ENCODE peak calls at places on chromosomes 12 and 14, in six cellular contexts. R, E, F, M, T and A are unnamed samples.

GRCh38 chr12:53770281-53770680 is 18.5 kb upstream of the CISTR start:
- DNase-seq in T (no peak), F (no peak), R (peak), E (no peak), M (no peak), A (no peak)

GRCh38 chr12:56007148-56007891 is 10.2 kb downstream of the SUOX start:
- DNase-seq in T (peak), E (peak), R (peak), F (peak), M (peak), A (peak)

GRCh38 chr12:114726092-114726710 is 42.2 kb upstream of the TBX3 start:
- DNase-seq in E (peak), M (no peak), F (no peak), T (no peak), R (no peak), A (no peak)

GRCh38 chr12:112716099-112717093 is 75.2 kb upstream of the RPH3A start:
- DNase-seq in R (peak), T (no peak), F (no peak), M (peak), E (no peak), A (no peak)

GRCh38 chr12:103503546-103504480 is 8.0 kb upstream of the C12orf42 start:
- DNase-seq in E (peak), F (no peak), T (no peak), M (peak), R (peak), A (peak)

GRCh38 chr12:57477710-57478681 is 1.7 kb downstream of the ARHGAP9 start:
- DNase-seq in F (no peak), T (peak), R (no peak), M (peak), E (peak), A (no peak)

GRCh38 chr14:105884808-105885281 is 358.5 kb downstream of the TMEM121 start:
- DNase-seq in F (no peak), R (no peak), T (no peak), M (no peak), E (peak), A (no peak)

GRCh38 chr12:58832-59231 is 7.7 kb upstream of the IQSEC3 start:
- DNase-seq in R (no peak), F (no peak), T (no peak), M (no peak), E (no peak), A (no peak)

GRCh38 chr14:95677168-95677835 is 8.9 kb upstream of the TCL1B start:
- DNase-seq in T (no peak), R (no peak), E (peak), M (no peak), F (no peak), A (no peak)

GRCh38 chr12:57042695-57043094 is 7.2 kb downstream of the MYO1A start:
- DNase-seq in M (no peak), T (no peak), E (no peak), R (no peak), F (no peak), A (no peak)

GRCh38 chr12:130068741-130069140 is 93.5 kb upstream of the FZD10 start:
- DNase-seq in E (no peak), R (no peak), T (no peak), M (no peak), F (no peak), A (no peak)

GRCh38 chr12:30796508-30796780 is 41.7 kb upstream of the CAPRIN2 start:
- DNase-seq in M (no peak), F (no peak), T (no peak), R (peak), E (no peak), A (no peak)

GRCh38 chr12:127052491-127053232 is 1214.3 kb upstream of the TMEM132C start:
- DNase-seq in R (peak), M (no peak), F (no peak), E (no peak), T (no peak), A (no peak)

GRCh38 chr12:113796852-113797534 is 169.1 kb downstream of the RBM19 start:
- DNase-seq in T (no peak), M (no peak), E (no peak), R (no peak), F (no peak), A (no peak)

GRCh38 chr14:37566811-37567371 is 28.2 kb downstream of the FOXA1 start:
- DNase-seq in T (no peak), F (no peak), R (peak), E (no peak), M (no peak), A (no peak)

GRCh38 chr12:15856097-15856982 is 25.8 kb upstream of the STRAP start:
- DNase-seq in F (peak), R (peak), T (no peak), E (peak), M (peak), A (peak)

GRCh38 chr12:20596036-20596435 is 99.1 kb upstream of the SLCO1C1 start:
- DNase-seq in R (no peak), M (no peak), T (no peak), F (no peak), E (no peak), A (no peak)

GRCh38 chr12:77835982-77836381 is 5.3 kb downstream of the NAV3 start:
- DNase-seq in E (no peak), T (no peak), R (no peak), M (no peak), F (no peak), A (no peak)

GRCh38 chr14:99666533-99666932 is 17.6 kb upstream of the CYP46A1 start:
- DNase-seq in R (no peak), M (no peak), T (no peak), E (no peak), F (no peak), A (no peak)

GRCh38 chr14:44396226-44396625 is 110.9 kb downstream of the FSCB start:
- DNase-seq in T (no peak), E (no peak), F (no peak), M (no peak), R (no peak), A (no peak)

GRCh38 chr12:121800694-121801600 is 2.9 kb upstream of the SETD1B start:
- DNase-seq in R (peak), T (no peak), F (peak), E (peak), M (peak), A (peak)

GRCh38 chr14:92670177-92670576 is 78.2 kb downstream of the LGMN start:
- DNase-seq in F (no peak), T (no peak), R (peak), M (no peak), E (no peak), A (peak)

GRCh38 chr12:48796976-48797375 is 8.1 kb upstream of the ADCY6 start:
- DNase-seq in E (no peak), T (no peak), R (no peak), M (no peak), F (no peak), A (no peak)

GRCh38 chr12:2970744-2971143 is 11.5 kb downstream of the TEAD4 start:
- DNase-seq in T (no peak), E (no peak), M (no peak), F (no peak), R (peak), A (no peak)

GRCh38 chr14:74948228-74949175 is 6.9 kb downstream of the PGF start:
- DNase-seq in T (no peak), R (no peak), F (no peak), E (no peak), M (no peak), A (no peak)

GRCh38 chr12:124315316-124315924 is 20.5 kb downstream of the RFLNA start:
- DNase-seq in F (no peak), M (no peak), T (no peak), E (no peak), R (no peak), A (no peak)

GRCh38 chr14:52268191-52269061 is 928 bp downstream of the PTGDR start:
- DNase-seq in M (no peak), T (no peak), F (no peak), R (no peak), E (no peak), A (no peak)

GRCh38 chr12:50572760-50573159 is 68.0 kb downstream of the DIP2B start:
- DNase-seq in E (no peak), M (no peak), F (no peak), T (no peak), R (no peak), A (no peak)

GRCh38 chr12:49941556-49942511 is 8.7 kb upstream of the AQP2 start:
- DNase-seq in R (no peak), T (no peak), M (no peak), F (no peak), E (peak), A (no peak)

GRCh38 chr12:121799175-121799841 is 4.5 kb upstream of the SETD1B start:
- DNase-seq in R (peak), M (peak), T (peak), F (peak), E (peak), A (peak)

GRCh38 chr14:78399316-78399889 is 229.2 kb downstream of the NRXN3 start:
- DNase-seq in F (no peak), T (no peak), R (no peak), M (peak), E (no peak), A (peak)

GRCh38 chr12:107917912-107918800 is 143.7 kb downstream of the ASCL4 start:
- DNase-seq in R (peak), E (no peak), F (no peak), T (no peak), M (peak), A (peak)

GRCh38 chr12:18581232-18581962 is 156.4 kb downstream of the PLCZ1 start:
- DNase-seq in T (no peak), M (no peak), F (no peak), R (no peak), E (no peak), A (no peak)

DNA sequence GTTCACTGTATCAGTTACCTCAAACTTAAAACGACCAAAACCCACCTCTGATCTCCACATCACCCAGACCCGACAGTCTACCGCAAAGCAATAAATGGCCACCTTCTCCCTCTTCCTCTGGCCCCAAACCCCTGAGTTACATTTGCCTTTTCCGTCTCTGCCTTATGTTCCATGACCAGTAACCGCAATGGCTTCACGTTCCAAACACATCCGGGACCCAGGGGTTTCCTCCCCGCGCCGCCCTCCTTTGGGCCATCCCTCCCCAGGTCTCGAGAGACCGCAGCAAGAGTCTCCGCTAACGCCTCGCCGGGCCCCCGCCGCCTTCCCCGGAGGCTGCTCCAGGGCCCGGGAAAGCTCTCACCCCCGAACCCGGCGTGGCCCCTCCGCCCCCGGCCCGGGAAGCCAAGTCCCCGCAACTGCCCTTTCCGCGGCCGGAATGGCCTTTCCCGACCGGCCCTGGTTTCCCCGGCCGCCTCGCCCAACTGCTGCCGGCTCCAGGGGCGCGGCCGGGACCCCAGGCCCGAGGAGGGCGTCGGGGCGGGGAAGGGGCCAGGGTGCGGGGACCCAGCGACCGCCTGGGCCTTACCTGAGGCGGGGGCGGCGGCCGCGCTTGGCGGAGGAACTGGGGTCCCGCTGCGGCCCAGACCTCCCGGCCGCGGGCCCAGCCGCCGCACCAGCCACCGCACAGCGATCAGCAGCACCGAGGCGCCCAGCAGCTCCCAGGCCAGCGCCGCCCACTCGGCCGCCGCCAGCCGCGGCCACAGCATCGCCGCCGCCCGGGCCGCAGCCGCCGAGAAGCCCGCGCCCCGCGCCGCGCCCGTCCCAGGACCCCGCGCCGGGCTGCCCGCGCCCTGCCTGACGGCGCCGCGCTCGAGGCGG is at the start of gene ANKLE2:
- DNase-seq in R (peak), F (peak), E (peak), T (peak), M (peak), A (peak)
- TF ChIP-seq POLR2A in R (peak), F (no peak), E (no peak), T (no peak), M (peak), A (peak)

GRCh38 chr14:64338616-64339316 is 44.6 kb upstream of the ESR2 start:
- DNase-seq in F (peak), T (peak), R (peak), M (peak), E (peak), A (peak)

GRCh38 chr14:64340560-64341196 is 46.5 kb upstream of the ESR2 start:
- DNase-seq in F (no peak), R (no peak), E (no peak), M (no peak), T (no peak), A (peak)

DNA sequence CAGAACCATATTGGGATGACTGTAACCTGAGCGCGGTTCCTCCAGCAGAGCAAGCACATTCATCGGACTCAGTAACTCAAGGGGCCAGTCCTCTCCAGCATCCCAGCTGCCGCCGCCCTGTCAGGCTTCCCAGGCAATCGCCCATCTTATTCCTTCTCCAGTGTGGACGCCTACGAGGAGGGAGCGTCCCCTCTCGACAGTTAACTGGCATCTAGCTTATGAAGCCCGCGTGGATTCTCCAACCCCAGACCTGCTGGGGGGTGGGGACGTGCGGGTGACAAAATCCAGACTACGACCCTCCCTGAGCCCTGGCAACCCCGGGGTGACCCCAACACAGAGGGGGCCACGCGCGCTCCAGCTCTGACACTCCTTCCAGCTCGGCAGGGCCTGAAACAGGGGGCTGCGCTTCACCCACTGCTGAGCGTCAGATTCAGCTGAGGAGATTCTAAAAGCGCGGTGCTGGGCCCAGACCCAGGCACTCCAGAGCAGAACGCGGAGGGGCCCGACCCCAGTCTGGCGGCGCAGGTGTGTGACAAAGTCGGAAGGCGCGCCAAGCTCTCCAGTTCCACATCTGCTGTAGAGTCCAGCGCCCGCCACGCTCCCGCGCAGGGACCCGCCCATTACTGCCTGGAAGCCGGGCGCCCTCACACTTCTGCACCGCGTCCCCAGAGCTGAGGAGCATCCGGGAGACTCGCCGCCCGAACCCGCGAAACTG is 43.9 kb upstream of the ESR2 start:
- DNase-seq in F (peak), T (peak), R (peak), E (no peak), M (peak), A (peak)
- TF ChIP-seq POLR2A in F (no peak), T (peak), R (peak), E (no peak), M (peak), A (peak)

GRCh38 chr14:91114079-91115065 is 499 bp downstream of the DGLUCY start:
- DNase-seq in E (peak), M (peak), T (peak), F (peak), R (no peak), A (peak)
- TF ChIP-seq POLR2A in E (peak), M (peak), T (peak), F (no peak), R (peak), A (peak)

DNA sequence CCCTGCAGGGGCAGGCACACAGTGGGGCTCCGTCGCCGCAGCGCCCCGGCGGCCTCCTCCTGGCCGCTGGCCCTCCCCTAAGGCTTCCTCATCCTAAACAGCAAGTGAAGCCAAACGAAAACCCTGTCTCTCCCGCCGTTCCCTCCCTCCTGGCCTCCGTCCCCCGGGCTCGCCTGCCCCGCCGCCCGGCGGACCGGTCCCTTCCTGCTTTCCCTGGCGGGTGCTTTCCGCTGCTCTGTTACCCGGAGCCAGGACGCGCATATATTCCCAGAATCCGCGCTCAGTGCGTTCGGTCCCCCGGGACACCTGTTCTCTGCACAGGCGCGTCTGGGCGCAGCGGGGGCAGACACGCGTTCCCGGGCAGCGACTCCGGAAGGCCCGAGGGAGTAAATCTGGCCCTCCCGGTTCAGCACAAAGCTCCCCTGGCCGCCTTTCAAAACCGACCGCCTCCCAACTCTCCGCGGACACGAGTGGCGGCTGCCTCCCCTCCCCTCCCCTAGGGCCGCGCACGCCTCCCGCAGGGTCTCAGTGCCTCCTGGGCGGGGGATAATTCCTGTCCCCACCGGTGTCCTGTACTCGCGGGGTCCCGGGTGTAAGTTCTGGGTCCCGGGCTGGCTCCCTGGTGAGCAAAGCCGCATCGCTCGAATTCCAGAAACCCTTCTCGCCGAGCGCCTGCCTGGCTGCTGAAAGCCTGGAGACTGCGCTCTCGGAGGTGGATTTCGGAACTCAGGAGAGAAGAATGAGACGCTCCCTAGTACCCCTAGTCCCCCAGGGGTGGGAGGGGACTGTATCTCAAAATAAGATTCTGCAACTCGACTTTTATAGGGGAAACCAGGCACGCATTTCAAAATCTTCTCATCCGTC is 21.4 kb upstream of the CEP170B start:
- DNase-seq in M (no peak), R (no peak), T (no peak), F (no peak), E (no peak), A (no peak)
- TF ChIP-seq POLR2A in M (no peak), R (no peak), T (no peak), F (no peak), E (no peak), A (no peak)

DNA sequence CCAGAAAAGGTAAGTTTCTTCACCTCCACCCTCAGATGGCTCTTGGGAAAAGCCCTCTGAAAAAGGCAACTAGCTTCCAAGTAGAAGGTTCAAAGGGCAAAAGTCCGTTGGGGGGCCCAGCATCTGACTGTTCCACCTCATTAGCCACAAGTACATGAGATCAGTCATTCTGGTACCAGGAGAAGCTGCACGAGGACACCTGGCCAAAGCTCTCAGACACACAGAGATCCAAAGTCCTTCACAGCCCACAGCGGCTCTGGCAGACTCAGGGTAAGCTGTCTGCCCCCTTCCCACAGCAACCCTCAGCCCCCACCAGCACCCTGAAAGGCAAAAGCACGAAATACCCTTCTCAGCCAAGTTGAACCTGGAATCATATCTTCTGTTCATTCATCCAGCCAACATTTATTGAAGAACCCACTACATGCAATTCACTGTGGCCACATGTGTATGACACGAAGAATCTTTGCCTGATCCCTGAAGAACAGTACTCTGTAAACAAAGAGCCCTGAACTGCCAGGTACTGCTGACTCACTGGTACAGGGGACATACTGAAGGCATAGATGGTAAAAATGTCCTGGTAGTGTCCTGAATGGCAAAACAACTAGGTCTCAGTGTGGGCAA is 19.0 kb downstream of the SLC7A7 start:
- DNase-seq in R (no peak), F (no peak), T (no peak), M (peak), E (peak), A (no peak)
- TF ChIP-seq POLR2A in R (no peak), F (no peak), T (peak), M (no peak), E (no peak), A (no peak)

GRCh38 chr12:96194901-96195844 is 998 bp downstream of the ELK3 start:
- DNase-seq in R (peak), M (peak), F (peak), E (peak), T (peak), A (peak)

GRCh38 chr12:96198970-96199369 is 4.8 kb downstream of the ELK3 start:
- DNase-seq in E (no peak), F (no peak), R (peak), M (no peak), T (no peak), A (no peak)

GRCh38 chr12:96195845-96196451 is 1.8 kb downstream of the ELK3 start:
- DNase-seq in R (peak), E (no peak), T (no peak), M (peak), F (no peak), A (peak)

GRCh38 chr12:96197503-96198272 is 3.5 kb downstream of the ELK3 start:
- DNase-seq in E (no peak), F (no peak), R (peak), M (no peak), T (no peak), A (no peak)

GRCh38 chr12:96196781-96197180 is 2.6 kb downstream of the ELK3 start:
- DNase-seq in R (peak), F (no peak), E (no peak), M (no peak), T (no peak), A (no peak)
- TF ChIP-seq POLR2A in R (no peak), F (no peak), E (no peak), M (no peak), T (no peak), A (no peak)

GRCh38 chr14:24172871-24173281 is 996 bp downstream of the REC8 start:
- DNase-seq in F (no peak), R (no peak), T (no peak), E (no peak), M (no peak), A (no peak)

GRCh38 chr14:24167527-24168114 is 4.3 kb upstream of the REC8 start:
- DNase-seq in M (no peak), F (no peak), R (no peak), T (no peak), E (no peak), A (peak)

GRCh38 chr14:24176599-24176998 is 4.7 kb downstream of the REC8 start:
- DNase-seq in E (no peak), T (no peak), M (no peak), R (no peak), F (no peak), A (no peak)

GRCh38 chr14:24172261-24172860 is 481 bp downstream of the REC8 start:
- DNase-seq in M (no peak), F (no peak), T (no peak), R (no peak), E (no peak), A (no peak)

GRCh38 chr14:24171422-24172260 is at the start of gene REC8:
- DNase-seq in R (no peak), E (peak), T (peak), F (peak), M (no peak), A (peak)
- TF ChIP-seq POLR2A in R (no peak), E (no peak), T (peak), F (no peak), M (no peak), A (peak)